ENCODE peak calls at places on chromosome 14, in nine cellular contexts. One of them, this sample, is unnamed.

GRCh38 chr14:61545716-61546455 is 149.4 kb upstream of the HIF1A start:
- DNase-seq in activated naive CD4-positive, alpha-beta T cell: no peak
- DNase-seq in SW480: no peak
- DNase-seq in HT-29: no peak
- DNase-seq in smooth muscle cell of the brain vasculature: no peak
- DNase-seq in NCI-H1105: no peak
- DNase-seq in NCI-H748 treated with DMSO at 0.1 percent for 48 hours: no peak
- DNase-seq in fibroblast of the conjunctiva: no peak
- DNase-seq in activated T-cell treated with anti-CD3 and anti-CD28 coated beads, Interleukin-2, amount 50 U/mL, for 72 hours: no peak
- DNase-seq in this sample: no peak

GRCh38 chr14:20757963-20758362 is 10.2 kb upstream of the EDDM3B start:
- DNase-seq in activated naive CD4-positive, alpha-beta T cell: no peak
- DNase-seq in SW480: no peak
- DNase-seq in HT-29: peak; percentile 8
- DNase-seq in smooth muscle cell of the brain vasculature: no peak
- DNase-seq in NCI-H1105: no peak
- DNase-seq in NCI-H748 treated with DMSO at 0.1 percent for 48 hours: no peak
- DNase-seq in fibroblast of the conjunctiva: no peak
- DNase-seq in activated T-cell treated with anti-CD3 and anti-CD28 coated beads, Interleukin-2, amount 50 U/mL, for 72 hours: peak; percentile 14
- DNase-seq in this sample: no peak

GRCh38 chr14:66038214-66038977 is 447.8 kb upstream of the CCDC196 start:
- DNase-seq in activated naive CD4-positive, alpha-beta T cell: no peak
- DNase-seq in SW480: peak; percentile 7
- DNase-seq in HT-29: no peak
- DNase-seq in smooth muscle cell of the brain vasculature: no peak
- DNase-seq in NCI-H1105: no peak
- DNase-seq in NCI-H748 treated with DMSO at 0.1 percent for 48 hours: no peak
- DNase-seq in fibroblast of the conjunctiva: peak; percentile 21
- DNase-seq in activated T-cell treated with anti-CD3 and anti-CD28 coated beads, Interleukin-2, amount 50 U/mL, for 72 hours: no peak
- DNase-seq in this sample: no peak

GRCh38 chr14:90839889-90840266 is 23.6 kb upstream of the TTC7B start:
- DNase-seq in activated naive CD4-positive, alpha-beta T cell: no peak
- DNase-seq in SW480: no peak
- DNase-seq in HT-29: no peak
- DNase-seq in smooth muscle cell of the brain vasculature: no peak
- DNase-seq in NCI-H1105: no peak
- DNase-seq in NCI-H748 treated with DMSO at 0.1 percent for 48 hours: no peak
- DNase-seq in fibroblast of the conjunctiva: no peak
- DNase-seq in activated T-cell treated with anti-CD3 and anti-CD28 coated beads, Interleukin-2, amount 50 U/mL, for 72 hours: no peak
- DNase-seq in this sample: no peak

GRCh38 chr14:105272623-105273022 is 24.3 kb downstream of the BTBD6 start:
- DNase-seq in activated naive CD4-positive, alpha-beta T cell: no peak
- DNase-seq in SW480: no peak
- DNase-seq in HT-29: no peak
- DNase-seq in smooth muscle cell of the brain vasculature: no peak
- DNase-seq in NCI-H1105: no peak
- DNase-seq in NCI-H748 treated with DMSO at 0.1 percent for 48 hours: no peak
- DNase-seq in fibroblast of the conjunctiva: no peak
- DNase-seq in activated T-cell treated with anti-CD3 and anti-CD28 coated beads, Interleukin-2, amount 50 U/mL, for 72 hours: no peak
- DNase-seq in this sample: no peak

GRCh38 chr14:100285021-100285912 is 21.0 kb downstream of the SLC25A29 start:
- DNase-seq in activated naive CD4-positive, alpha-beta T cell: peak; percentile 68
- DNase-seq in SW480: peak; percentile 83
- DNase-seq in HT-29: peak; percentile 60
- DNase-seq in smooth muscle cell of the brain vasculature: no peak
- DNase-seq in NCI-H1105: peak; percentile 60
- DNase-seq in NCI-H748 treated with DMSO at 0.1 percent for 48 hours: peak; percentile 37
- DNase-seq in fibroblast of the conjunctiva: no peak
- DNase-seq in activated T-cell treated with anti-CD3 and anti-CD28 coated beads, Interleukin-2, amount 50 U/mL, for 72 hours: peak; percentile 92
- DNase-seq in this sample: no peak

GRCh38 chr14:51069065-51069464 is 25.8 kb downstream of the TRIM9 start:
- DNase-seq in activated naive CD4-positive, alpha-beta T cell: no peak
- DNase-seq in SW480: no peak
- DNase-seq in HT-29: no peak
- DNase-seq in smooth muscle cell of the brain vasculature: no peak
- DNase-seq in NCI-H1105: no peak
- DNase-seq in NCI-H748 treated with DMSO at 0.1 percent for 48 hours: no peak
- DNase-seq in fibroblast of the conjunctiva: no peak
- DNase-seq in activated T-cell treated with anti-CD3 and anti-CD28 coated beads, Interleukin-2, amount 50 U/mL, for 72 hours: no peak
- DNase-seq in this sample: no peak

GRCh38 chr14:75379246-75379929 is 48.4 kb upstream of the JDP2 start:
- DNase-seq in activated naive CD4-positive, alpha-beta T cell: no peak
- DNase-seq in SW480: no peak
- DNase-seq in HT-29: no peak
- DNase-seq in smooth muscle cell of the brain vasculature: no peak
- DNase-seq in NCI-H1105: no peak
- DNase-seq in NCI-H748 treated with DMSO at 0.1 percent for 48 hours: no peak
- DNase-seq in fibroblast of the conjunctiva: no peak
- DNase-seq in activated T-cell treated with anti-CD3 and anti-CD28 coated beads, Interleukin-2, amount 50 U/mL, for 72 hours: no peak
- DNase-seq in this sample: no peak

GRCh38 chr14:103803661-103804060 is 43.7 kb downstream of the PPP1R13B start:
- DNase-seq in activated naive CD4-positive, alpha-beta T cell: no peak
- DNase-seq in SW480: no peak
- DNase-seq in HT-29: no peak
- DNase-seq in smooth muscle cell of the brain vasculature: no peak
- DNase-seq in NCI-H1105: no peak
- DNase-seq in NCI-H748 treated with DMSO at 0.1 percent for 48 hours: no peak
- DNase-seq in fibroblast of the conjunctiva: no peak
- DNase-seq in activated T-cell treated with anti-CD3 and anti-CD28 coated beads, Interleukin-2, amount 50 U/mL, for 72 hours: no peak
- DNase-seq in this sample: no peak

GRCh38 chr14:34266344-34266743 is 195.7 kb downstream of the SPTSSA start:
- DNase-seq in activated naive CD4-positive, alpha-beta T cell: no peak
- DNase-seq in SW480: no peak
- DNase-seq in HT-29: no peak
- DNase-seq in smooth muscle cell of the brain vasculature: no peak
- DNase-seq in NCI-H1105: no peak
- DNase-seq in NCI-H748 treated with DMSO at 0.1 percent for 48 hours: no peak
- DNase-seq in fibroblast of the conjunctiva: no peak
- DNase-seq in activated T-cell treated with anti-CD3 and anti-CD28 coated beads, Interleukin-2, amount 50 U/mL, for 72 hours: no peak
- DNase-seq in this sample: no peak

GRCh38 chr14:105050551-105050897 is 14.7 kb downstream of the GPR132 start:
- DNase-seq in activated naive CD4-positive, alpha-beta T cell: no peak
- DNase-seq in SW480: peak; percentile 92
- DNase-seq in HT-29: peak; percentile 76
- DNase-seq in smooth muscle cell of the brain vasculature: no peak
- DNase-seq in NCI-H1105: peak; percentile 50
- DNase-seq in NCI-H748 treated with DMSO at 0.1 percent for 48 hours: peak; percentile 8
- DNase-seq in fibroblast of the conjunctiva: no peak
- DNase-seq in activated T-cell treated with anti-CD3 and anti-CD28 coated beads, Interleukin-2, amount 50 U/mL, for 72 hours: no peak
- DNase-seq in this sample: no peak

GRCh38 chr14:65229431-65230286 is 127.3 kb upstream of the MAX start:
- DNase-seq in activated naive CD4-positive, alpha-beta T cell: no peak
- DNase-seq in SW480: peak; percentile 75
- DNase-seq in HT-29: peak; percentile 44
- DNase-seq in smooth muscle cell of the brain vasculature: no peak
- DNase-seq in NCI-H1105: peak; percentile 73
- DNase-seq in NCI-H748 treated with DMSO at 0.1 percent for 48 hours: peak; percentile 91
- DNase-seq in fibroblast of the conjunctiva: no peak
- DNase-seq in activated T-cell treated with anti-CD3 and anti-CD28 coated beads, Interleukin-2, amount 50 U/mL, for 72 hours: peak; percentile 39
- DNase-seq in this sample: no peak

GRCh38 chr14:31154956-31155355 is 52.6 kb downstream of the HECTD1 start:
- DNase-seq in activated naive CD4-positive, alpha-beta T cell: no peak
- DNase-seq in SW480: no peak
- DNase-seq in HT-29: no peak
- DNase-seq in smooth muscle cell of the brain vasculature: no peak
- DNase-seq in NCI-H1105: no peak
- DNase-seq in NCI-H748 treated with DMSO at 0.1 percent for 48 hours: no peak
- DNase-seq in fibroblast of the conjunctiva: no peak
- DNase-seq in activated T-cell treated with anti-CD3 and anti-CD28 coated beads, Interleukin-2, amount 50 U/mL, for 72 hours: no peak
- DNase-seq in this sample: no peak

GRCh38 chr14:61280526-61281185 is 482 bp downstream of the TMEM30B start:
- DNase-seq in activated naive CD4-positive, alpha-beta T cell: peak; percentile 76
- DNase-seq in SW480: peak; percentile 63
- DNase-seq in HT-29: peak; percentile 69
- DNase-seq in smooth muscle cell of the brain vasculature: no peak
- DNase-seq in NCI-H1105: peak; percentile 69
- DNase-seq in NCI-H748 treated with DMSO at 0.1 percent for 48 hours: peak; percentile 72
- DNase-seq in fibroblast of the conjunctiva: no peak
- DNase-seq in activated T-cell treated with anti-CD3 and anti-CD28 coated beads, Interleukin-2, amount 50 U/mL, for 72 hours: peak; percentile 89
- DNase-seq in this sample: no peak

GRCh38 chr14:54329082-54329695 is 67.6 kb upstream of the CDKN3 start:
- DNase-seq in activated naive CD4-positive, alpha-beta T cell: no peak
- DNase-seq in SW480: peak; percentile 78
- DNase-seq in HT-29: peak; percentile 65
- DNase-seq in smooth muscle cell of the brain vasculature: no peak
- DNase-seq in NCI-H1105: peak; percentile 52
- DNase-seq in NCI-H748 treated with DMSO at 0.1 percent for 48 hours: peak; percentile 47
- DNase-seq in fibroblast of the conjunctiva: peak; percentile 72
- DNase-seq in activated T-cell treated with anti-CD3 and anti-CD28 coated beads, Interleukin-2, amount 50 U/mL, for 72 hours: peak; percentile 22
- DNase-seq in this sample: no peak

GRCh38 chr14:105290598-105291356 is 10.0 kb downstream of the BRF1 start:
- DNase-seq in activated naive CD4-positive, alpha-beta T cell: no peak
- DNase-seq in SW480: no peak
- DNase-seq in HT-29: no peak
- DNase-seq in smooth muscle cell of the brain vasculature: no peak
- DNase-seq in NCI-H1105: no peak
- DNase-seq in NCI-H748 treated with DMSO at 0.1 percent for 48 hours: no peak
- DNase-seq in fibroblast of the conjunctiva: no peak
- DNase-seq in activated T-cell treated with anti-CD3 and anti-CD28 coated beads, Interleukin-2, amount 50 U/mL, for 72 hours: no peak
- DNase-seq in this sample: no peak

GRCh38 chr14:34872822-34873590 is 2.2 kb downstream of the BAZ1A start:
- DNase-seq in activated naive CD4-positive, alpha-beta T cell: no peak
- DNase-seq in SW480: no peak
- DNase-seq in HT-29: peak; percentile 74
- DNase-seq in smooth muscle cell of the brain vasculature: no peak
- DNase-seq in NCI-H1105: no peak
- DNase-seq in NCI-H748 treated with DMSO at 0.1 percent for 48 hours: no peak
- DNase-seq in fibroblast of the conjunctiva: no peak
- DNase-seq in activated T-cell treated with anti-CD3 and anti-CD28 coated beads, Interleukin-2, amount 50 U/mL, for 72 hours: no peak
- DNase-seq in this sample: peak; percentile 37

GRCh38 chr14:40367717-40368116 is 935.5 kb upstream of the FBXO33 start:
- DNase-seq in activated naive CD4-positive, alpha-beta T cell: no peak
- DNase-seq in SW480: no peak
- DNase-seq in HT-29: no peak
- DNase-seq in smooth muscle cell of the brain vasculature: no peak
- DNase-seq in NCI-H1105: no peak
- DNase-seq in NCI-H748 treated with DMSO at 0.1 percent for 48 hours: no peak
- DNase-seq in fibroblast of the conjunctiva: no peak
- DNase-seq in activated T-cell treated with anti-CD3 and anti-CD28 coated beads, Interleukin-2, amount 50 U/mL, for 72 hours: no peak
- DNase-seq in this sample: no peak

GRCh38 chr14:91170504-91171121 is 56.7 kb downstream of the DGLUCY start:
- DNase-seq in activated naive CD4-positive, alpha-beta T cell: no peak
- DNase-seq in SW480: no peak
- DNase-seq in HT-29: no peak
- DNase-seq in smooth muscle cell of the brain vasculature: no peak
- DNase-seq in NCI-H1105: no peak
- DNase-seq in NCI-H748 treated with DMSO at 0.1 percent for 48 hours: no peak
- DNase-seq in fibroblast of the conjunctiva: no peak
- DNase-seq in activated T-cell treated with anti-CD3 and anti-CD28 coated beads, Interleukin-2, amount 50 U/mL, for 72 hours: no peak
- DNase-seq in this sample: no peak

GRCh38 chr14:93834739-93835383 is 46.6 kb upstream of the PRIMA1 start:
- DNase-seq in activated naive CD4-positive, alpha-beta T cell: no peak
- DNase-seq in SW480: no peak
- DNase-seq in HT-29: no peak
- DNase-seq in smooth muscle cell of the brain vasculature: no peak
- DNase-seq in NCI-H1105: no peak
- DNase-seq in NCI-H748 treated with DMSO at 0.1 percent for 48 hours: no peak
- DNase-seq in fibroblast of the conjunctiva: no peak
- DNase-seq in activated T-cell treated with anti-CD3 and anti-CD28 coated beads, Interleukin-2, amount 50 U/mL, for 72 hours: no peak
- DNase-seq in this sample: no peak